ENCODE peak calls at places on chromosomes 16 and 17, in ten cellular contexts. O is A549; X is spleen; S is CD8-positive, alpha-beta T cell; T is SK-N-SH; H is uterus; R is mammary epithelial cell; P is AG04450; E is OCI-LY7; Q is left ventricle myocardium inferior. B is an unnamed sample. For H3K9me3, the result is how much of the 10 kb centered on the place peaks cover.

GRCh38 chr17:70810609-70811008 is 641.3 kb downstream of the KCNJ2 start:
- DNase-seq in O (no peak), X (no peak), S (no peak), T (no peak), H (no peak), R (no peak), P (peak), E (no peak), Q (no peak), B (no peak)

GRCh38 chr17:67652433-67652832 is 65.3 kb upstream of the NOL11 start:
- DNase-seq in O (no peak), X (no peak), S (no peak), T (no peak), H (no peak), R (no peak), P (no peak), E (no peak), Q (no peak), B (no peak)

GRCh38 chr16:4884209-4884608 is 36.9 kb downstream of the UBN1 start:
- DNase-seq in O (no peak), X (no peak), S (no peak), T (no peak), H (no peak), R (no peak), P (no peak), E (no peak), Q (no peak), B (no peak)

GRCh38 chr17:32104158-32104557 is 38.1 kb upstream of the RHOT1 start:
- DNase-seq in O (no peak), X (no peak), S (no peak), T (no peak), H (no peak), R (no peak), P (no peak), E (no peak), Q (no peak), B (no peak)

GRCh38 chr17:36697907-36698526 is 96.6 kb downstream of the MRM1 start:
- DNase-seq in O (no peak), X (no peak), S (no peak), T (no peak), H (no peak), R (no peak), P (no peak), E (no peak), Q (no peak), B (no peak)

GRCh38 chr16:10078541-10078949 is 103.7 kb downstream of the GRIN2A start:
- DNase-seq in O (no peak), X (no peak), S (no peak), T (peak), H (no peak), R (no peak), P (no peak), E (no peak), Q (no peak), B (no peak)

GRCh38 chr17:43736389-43736788 is 22.2 kb downstream of the SOST start:
- DNase-seq in O (no peak), X (no peak), S (no peak), T (no peak), H (no peak), R (no peak), P (no peak), E (no peak), Q (no peak), B (no peak)

GRCh38 chr17:7704601-7705268 is at the start of gene EFNB3:
- DNase-seq in O (peak), X (peak), S (no peak), T (peak), H (no peak), R (peak), P (no peak), E (no peak), Q (no peak), B (no peak)

GRCh38 chr16:86354641-86355040 is 155.7 kb upstream of the FOXF1 start:
- DNase-seq in O (no peak), X (no peak), S (no peak), T (no peak), H (no peak), R (no peak), P (no peak), E (no peak), Q (no peak), B (no peak)

GRCh38 chr17:28147026-28147425 is 104.5 kb downstream of the NLK start:
- DNase-seq in O (no peak), X (no peak), S (no peak), T (no peak), H (no peak), R (no peak), P (no peak), E (no peak), Q (no peak), B (no peak)

GRCh38 chr17:49993423-49994037 is 1.5 kb downstream of the DLX3 start:
- DNase-seq in O (no peak), X (no peak), S (no peak), T (peak), H (no peak), R (no peak), P (no peak), E (no peak), Q (no peak), B (peak)

GRCh38 chr17:13484020-13484419 is 117.7 kb downstream of the HS3ST3A1 start:
- DNase-seq in O (no peak), X (no peak), S (no peak), T (no peak), H (no peak), R (peak), P (no peak), E (no peak), Q (no peak), B (no peak)

GRCh38 chr17:18017958-18018357 is 21.0 kb downstream of the ATPAF2 start:
- DNase-seq in O (no peak), X (no peak), S (no peak), T (peak), H (no peak), R (no peak), P (no peak), E (no peak), Q (no peak), B (peak)

GRCh38 chr17:4032738-4033137 is 68.5 kb upstream of the ATP2A3 start:
- DNase-seq in O (no peak), X (no peak), S (no peak), T (no peak), H (no peak), R (no peak), P (no peak), E (peak), Q (no peak), B (no peak)

GRCh38 chr17:4934173-4934979 is 2.3 kb downstream of the GP1BA start:
- DNase-seq in O (no peak), X (no peak), S (no peak), T (peak), H (no peak), R (peak), P (no peak), E (no peak), Q (no peak), B (peak)

GRCh38 chr16:78184554-78185183 is 85.2 kb downstream of the WWOX start:
- DNase-seq in O (no peak), X (no peak), S (no peak), T (peak), H (no peak), R (no peak), P (peak), E (no peak), Q (no peak), B (no peak)

GRCh38 chr16:20617271-20617670 is 41.1 kb upstream of the ACSM2B start:
- DNase-seq in O (no peak), X (no peak), S (no peak), T (no peak), H (no peak), R (no peak), P (no peak), E (no peak), Q (no peak), B (no peak)

DNA sequence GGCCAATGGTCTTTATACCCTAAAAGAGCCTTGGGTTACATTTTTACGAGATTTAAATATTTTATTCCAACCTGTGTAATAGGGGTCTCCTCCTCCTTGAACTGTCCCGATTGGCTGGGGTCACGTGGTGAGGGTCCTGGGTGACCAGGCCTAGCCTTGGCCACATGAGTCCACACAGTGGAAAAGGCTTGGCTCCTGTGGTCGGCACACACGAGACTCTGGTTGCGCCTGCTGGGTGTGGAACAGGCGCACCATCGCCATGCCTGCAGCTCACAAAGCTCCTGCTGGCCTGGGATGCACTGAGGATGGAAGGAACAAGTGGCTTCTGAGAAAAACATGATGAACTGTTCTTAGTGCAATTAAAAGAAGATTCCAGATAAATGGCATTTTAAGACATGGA is 103.9 kb upstream of the ZNF750 start:
- DNase-seq in O (no peak), X (peak), S (no peak), T (no peak), H (no peak), R (no peak), P (no peak), E (no peak), Q (peak), B (no peak)
- H3K9me3 ChIP-seq in O (half or more), X (under half), S (under half), T (under half), H (under half), R (under half), P (under half), E (under half), Q (under half), B (under half)

DNA sequence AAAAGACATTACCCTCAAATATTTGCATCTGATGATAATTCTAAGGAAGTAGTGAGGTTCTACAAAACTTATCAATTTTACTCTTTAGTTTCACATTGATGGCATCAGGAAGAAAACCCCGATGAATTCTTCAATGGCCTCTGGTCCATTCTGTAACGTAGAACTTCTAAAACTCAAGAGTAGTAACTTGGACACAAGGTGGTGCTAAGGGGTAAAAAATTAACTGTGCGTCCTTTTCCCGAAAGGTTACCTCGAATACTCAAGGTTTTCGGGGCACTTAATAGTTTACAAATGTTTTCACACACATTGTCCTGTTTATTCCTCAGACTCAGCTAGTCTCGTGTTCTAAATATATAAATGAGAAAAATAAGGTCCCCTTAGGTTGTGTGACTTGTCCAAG is 517.3 kb upstream of the ZFHX3 start:
- DNase-seq in O (no peak), X (no peak), S (no peak), T (no peak), H (no peak), R (no peak), P (no peak), E (no peak), Q (no peak), B (no peak)
- TF ChIP-seq CTCF in O (peak), X (no peak), S (no peak), T (no peak), H (no peak), R (no peak), P (no peak), E (peak), Q (peak), B (no peak)

GRCh38 chr16:3377917-3378316 is 22.2 kb downstream of the OR2C1 start:
- DNase-seq in O (no peak), X (no peak), S (no peak), T (no peak), H (no peak), R (no peak), P (no peak), E (no peak), Q (no peak), B (no peak)

DNA sequence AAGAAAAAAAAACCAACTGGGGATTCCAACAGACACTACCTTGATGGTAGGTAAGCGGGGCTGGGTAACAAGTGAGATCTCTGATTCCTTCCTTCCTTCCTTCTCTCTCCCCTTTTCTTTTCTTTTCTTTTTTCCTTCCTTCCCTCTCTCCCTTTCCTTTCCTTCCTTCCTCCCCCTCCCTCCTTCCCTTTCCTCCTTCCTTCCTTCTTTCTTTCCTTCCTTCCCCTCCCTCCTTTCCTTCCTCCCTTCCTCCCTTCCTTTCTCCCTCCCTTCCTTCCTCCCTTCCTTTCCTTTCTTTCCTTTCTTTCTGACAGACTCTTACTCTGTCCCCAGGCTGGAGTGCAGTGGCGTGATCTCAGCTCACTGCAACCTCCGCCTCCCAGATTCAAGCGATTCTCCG is 20.0 kb downstream of the OR2C1 start:
- DNase-seq in O (no peak), X (no peak), S (no peak), T (no peak), H (no peak), R (no peak), P (no peak), E (no peak), Q (no peak), B (no peak)
- H3K9me3 ChIP-seq in O (half or more), X (half or more), S (under half), T (under half), H (under half), R (under half), P (under half), E (under half), Q (under half), B (half or more)

DNA sequence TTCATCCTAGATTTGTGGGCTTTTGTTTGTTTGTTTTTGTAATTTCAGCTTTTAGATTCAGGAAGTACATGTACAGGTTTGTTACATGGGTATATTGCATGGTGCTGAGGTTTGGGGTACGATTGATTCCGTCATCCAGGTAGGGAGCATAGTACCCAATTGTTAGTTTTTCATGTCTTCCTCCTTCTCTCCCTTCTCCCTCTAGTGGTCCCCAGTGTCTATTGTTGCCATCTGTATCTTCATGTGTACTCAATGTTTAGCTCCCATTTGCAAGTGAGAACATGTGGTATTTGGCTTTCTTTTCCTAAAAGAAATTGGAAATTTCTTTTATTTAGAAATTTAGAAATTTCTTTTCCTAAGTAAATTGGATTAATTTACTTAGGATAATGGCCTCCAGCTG is 37.1 kb upstream of the BCAS3 start:
- DNase-seq in O (peak), X (no peak), S (no peak), T (no peak), H (no peak), R (no peak), P (no peak), E (no peak), Q (no peak), B (no peak)
- TF ChIP-seq CTCF in O (peak), X (no peak), S (no peak), T (peak), H (no peak), R (peak), P (peak), E (peak), Q (peak), B (no peak)

GRCh38 chr16:35752012-35752772 is 2292.8 kb downstream of the TP53TG3F start:
- DNase-seq in O (no peak), X (no peak), S (no peak), T (no peak), H (no peak), R (no peak), P (no peak), E (no peak), Q (no peak), B (no peak)

GRCh38 chr16:35750157-35750689 is 2290.8 kb downstream of the TP53TG3F start:
- DNase-seq in O (no peak), X (no peak), S (no peak), T (no peak), H (no peak), R (no peak), P (no peak), E (no peak), Q (no peak), B (no peak)

GRCh38 chr16:35751191-35751941 is 2292.0 kb downstream of the TP53TG3F start:
- DNase-seq in O (no peak), X (peak), S (no peak), T (no peak), H (no peak), R (no peak), P (no peak), E (no peak), Q (no peak), B (no peak)

GRCh38 chr16:35749253-35750141 is 2290.1 kb downstream of the TP53TG3F start:
- DNase-seq in O (no peak), X (no peak), S (no peak), T (peak), H (no peak), R (no peak), P (no peak), E (no peak), Q (no peak), B (no peak)

DNA sequence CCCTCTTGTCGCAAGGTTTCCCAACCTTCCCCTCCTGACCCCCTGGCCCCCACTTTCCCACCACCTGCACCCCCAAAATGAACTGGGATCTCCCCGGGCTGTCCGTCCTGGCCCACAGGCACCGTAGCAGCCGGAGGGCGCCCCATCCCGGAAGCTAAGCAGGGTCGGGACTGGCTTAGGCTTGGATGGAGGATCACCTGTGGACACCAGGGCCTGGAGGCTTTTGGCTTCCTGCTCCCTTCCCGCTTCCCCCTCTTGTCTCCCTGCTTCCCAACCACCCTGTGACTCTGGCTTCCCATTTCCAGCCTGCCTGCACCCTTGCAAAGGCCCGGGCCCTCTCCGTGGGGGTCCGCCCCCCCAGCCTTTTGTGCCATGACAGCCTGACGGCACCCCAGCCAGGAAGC is 2291.3 kb downstream of the TP53TG3F start:
- DNase-seq in O (no peak), X (no peak), S (no peak), T (no peak), H (no peak), R (no peak), P (no peak), E (no peak), Q (no peak), B (no peak)
- H3K9me3 ChIP-seq in O (under half), X (under half), S (under half), T (under half), H (under half), R (under half), P (half or more), E (under half), Q (under half), B (under half)

DNA sequence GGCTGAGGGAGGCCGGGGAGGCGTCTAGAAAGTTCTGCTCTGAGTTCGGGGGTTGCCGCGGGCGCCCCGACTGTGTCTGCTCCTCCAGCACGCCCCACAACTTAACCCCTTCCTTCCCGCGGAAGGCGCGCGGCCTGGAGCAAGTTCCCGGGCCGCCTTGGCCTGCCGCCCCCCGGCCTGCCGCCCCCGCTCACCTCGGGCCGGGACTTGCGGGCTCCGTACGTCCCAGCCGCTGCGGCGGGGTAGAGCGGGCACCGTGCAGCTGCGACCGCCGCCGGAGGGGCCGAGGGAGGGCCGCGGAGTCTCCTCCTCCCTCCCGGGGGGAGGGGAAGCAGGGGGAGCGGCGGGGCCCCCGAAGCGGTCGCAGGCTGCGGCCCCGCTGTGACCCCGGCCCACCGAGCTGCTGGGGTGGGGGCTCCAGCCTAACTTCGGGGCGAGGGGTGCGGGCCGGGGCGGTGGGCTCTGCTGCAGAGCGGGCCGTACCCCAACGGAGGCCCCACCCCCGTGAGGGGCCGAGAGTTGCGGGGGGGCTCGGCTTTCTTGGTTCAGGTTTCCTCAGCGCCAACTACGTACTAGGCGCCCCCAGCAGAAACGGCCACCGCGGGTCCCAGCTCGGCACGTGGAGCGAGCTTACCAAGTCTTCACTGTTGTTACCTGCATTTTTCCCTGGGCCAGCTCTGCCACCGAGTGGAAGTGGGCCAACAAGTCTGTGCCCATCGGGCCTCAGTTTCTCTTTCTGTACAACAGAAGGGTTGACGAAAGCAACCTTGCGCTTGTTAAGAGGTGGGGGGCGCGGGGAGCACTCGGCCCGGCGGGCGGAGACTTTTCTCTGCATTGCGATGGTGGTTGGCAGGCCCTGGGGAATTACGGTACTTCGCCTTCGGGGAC is at the start of gene CCDC102A:
- DNase-seq in O (no peak), X (no peak), S (no peak), T (peak), H (no peak), R (no peak), P (no peak), E (peak), Q (peak), B (peak)
- TF ChIP-seq CTCF in O (no peak), X (no peak), S (no peak), T (no peak), H (no peak), R (no peak), P (no peak), E (no peak), Q (no peak), B (no peak)

GRCh38 chr16:35637683-35638082 is 2178.3 kb downstream of the TP53TG3F start:
- DNase-seq in O (no peak), X (no peak), S (no peak), T (no peak), H (no peak), R (no peak), P (no peak), E (no peak), Q (no peak), B (no peak)

GRCh38 chr16:35639233-35640205 is 2180.1 kb downstream of the TP53TG3F start:
- DNase-seq in O (no peak), X (no peak), S (no peak), T (no peak), H (no peak), R (no peak), P (no peak), E (no peak), Q (no peak), B (no peak)

GRCh38 chr16:35636831-35637230 is 2177.4 kb downstream of the TP53TG3F start:
- DNase-seq in O (no peak), X (no peak), S (no peak), T (no peak), H (no peak), R (no peak), P (no peak), E (no peak), Q (no peak), B (no peak)

GRCh38 chr16:35642322-35642835 is 2183.0 kb downstream of the TP53TG3F start:
- DNase-seq in O (no peak), X (no peak), S (no peak), T (no peak), H (no peak), R (no peak), P (no peak), E (no peak), Q (no peak), B (no peak)
- H3K9me3 ChIP-seq in O (under half), X (under half), S (under half), T (under half), H (under half), R (under half), P (half or more), E (under half), Q (under half), B (under half)

B was measured in stomach.